ENCODE peak calls at places on chromosomes 13 and 19, in seven cellular contexts. One of them, this sample, is unnamed.

GRCh38 chr19:53624776-53625540 is 6.8 kb upstream of the DPRX start:
- DNase-seq in occipital lobe: no peak
- DNase-seq in NCI-H510A treated with DMSO at 0.1 percent for 48 hours: no peak
- DNase-seq in GM13976: no peak
- DNase-seq in T-helper 1 cell: no peak
- DNase-seq in esophagus squamous epithelium: no peak
- DNase-seq in neural progenitor cell: no peak
- DNase-seq in this sample: no peak

GRCh38 chr19:6357174-6357573 is 4.2 kb upstream of the CLPP start:
- DNase-seq in GM13976: no peak
- DNase-seq in neural progenitor cell: no peak
- DNase-seq in occipital lobe: no peak
- DNase-seq in T-helper 1 cell: no peak
- DNase-seq in NCI-H510A treated with DMSO at 0.1 percent for 48 hours: no peak
- DNase-seq in esophagus squamous epithelium: no peak
- DNase-seq in this sample: no peak

GRCh38 chr19:40420766-40421467 is 4.9 kb downstream of the SERTAD1 start:
- DNase-seq in esophagus squamous epithelium: no peak
- DNase-seq in GM13976: peak
- DNase-seq in neural progenitor cell: peak
- DNase-seq in occipital lobe: peak
- DNase-seq in T-helper 1 cell: peak
- DNase-seq in NCI-H510A treated with DMSO at 0.1 percent for 48 hours: peak
- DNase-seq in this sample: peak

GRCh38 chr13:34758628-34759027 is 183.4 kb upstream of the NBEA start:
- DNase-seq in GM13976: no peak
- DNase-seq in neural progenitor cell: no peak
- DNase-seq in NCI-H510A treated with DMSO at 0.1 percent for 48 hours: no peak
- DNase-seq in esophagus squamous epithelium: no peak
- DNase-seq in occipital lobe: no peak
- DNase-seq in T-helper 1 cell: no peak
- DNase-seq in this sample: no peak

GRCh38 chr13:106213028-106213427 is 322.4 kb downstream of the EFNB2 start:
- DNase-seq in occipital lobe: no peak
- DNase-seq in neural progenitor cell: peak
- DNase-seq in T-helper 1 cell: no peak
- DNase-seq in NCI-H510A treated with DMSO at 0.1 percent for 48 hours: no peak
- DNase-seq in GM13976: no peak
- DNase-seq in esophagus squamous epithelium: no peak
- DNase-seq in this sample: no peak

GRCh38 chr13:35485451-35485850 is 9.0 kb upstream of the MAB21L1 start:
- DNase-seq in T-helper 1 cell: no peak
- DNase-seq in esophagus squamous epithelium: no peak
- DNase-seq in neural progenitor cell: no peak
- DNase-seq in NCI-H510A treated with DMSO at 0.1 percent for 48 hours: peak
- DNase-seq in GM13976: no peak
- DNase-seq in occipital lobe: no peak
- DNase-seq in this sample: no peak

GRCh38 chr19:47598407-47599349 is 10.3 kb upstream of the BICRA start:
- DNase-seq in esophagus squamous epithelium: no peak
- DNase-seq in occipital lobe: peak
- DNase-seq in GM13976: no peak
- DNase-seq in T-helper 1 cell: no peak
- DNase-seq in neural progenitor cell: peak
- DNase-seq in NCI-H510A treated with DMSO at 0.1 percent for 48 hours: no peak
- DNase-seq in this sample: peak

GRCh38 chr19:4374451-4375163 is 25.7 kb downstream of the SH3GL1 start:
- DNase-seq in T-helper 1 cell: no peak
- DNase-seq in NCI-H510A treated with DMSO at 0.1 percent for 48 hours: no peak
- DNase-seq in GM13976: no peak
- DNase-seq in neural progenitor cell: no peak
- DNase-seq in occipital lobe: no peak
- DNase-seq in esophagus squamous epithelium: no peak
- DNase-seq in this sample: peak

GRCh38 chr13:80783926-80784325 is 443.0 kb upstream of the SPRY2 start:
- DNase-seq in neural progenitor cell: peak
- DNase-seq in T-helper 1 cell: no peak
- DNase-seq in occipital lobe: no peak
- DNase-seq in NCI-H510A treated with DMSO at 0.1 percent for 48 hours: no peak
- DNase-seq in esophagus squamous epithelium: no peak
- DNase-seq in GM13976: no peak
- DNase-seq in this sample: peak

This sample was measured in fibroblast of pulmonary artery.